ENCODE peak calls at places on chromosomes 13 and 19, in four cellular contexts. One of them, this sample, is unnamed.

GRCh38 chr13:99356216-99357089 is 49.3 kb upstream of the GPR183 start:
- DNase-seq in stimulated activated CD8-positive, alpha-beta memory T cell treated with anti-CD3 and anti-CD28 coated beads, Interleukin-7, amount 100 ng/mL, for 4 hours: no peak
- DNase-seq in progenitor cell of endocrine pancreas: no peak
- DNase-seq in activated CD4-positive, alpha-beta T cell treated with anti-CD3 and anti-CD28 coated beads, Interleukin-2, amount 50 U/mL, for 48 hours: no peak
- DNase-seq in this sample: peak

GRCh38 chr19:3547301-3547731 is 8.3 kb downstream of the TEKTIP1 start:
- DNase-seq in stimulated activated CD8-positive, alpha-beta memory T cell treated with anti-CD3 and anti-CD28 coated beads, Interleukin-7, amount 100 ng/mL, for 4 hours: no peak
- DNase-seq in progenitor cell of endocrine pancreas: no peak
- DNase-seq in activated CD4-positive, alpha-beta T cell treated with anti-CD3 and anti-CD28 coated beads, Interleukin-2, amount 50 U/mL, for 48 hours: peak
- DNase-seq in this sample: no peak

GRCh38 chr19:48630289-48631036 is 6.7 kb downstream of the DBP start:
- DNase-seq in stimulated activated CD8-positive, alpha-beta memory T cell treated with anti-CD3 and anti-CD28 coated beads, Interleukin-7, amount 100 ng/mL, for 4 hours: no peak
- DNase-seq in progenitor cell of endocrine pancreas: no peak
- DNase-seq in activated CD4-positive, alpha-beta T cell treated with anti-CD3 and anti-CD28 coated beads, Interleukin-2, amount 50 U/mL, for 48 hours: no peak
- DNase-seq in this sample: no peak

GRCh38 chr19:35518313-35518712 is 4.9 kb upstream of the DMKN start:
- DNase-seq in stimulated activated CD8-positive, alpha-beta memory T cell treated with anti-CD3 and anti-CD28 coated beads, Interleukin-7, amount 100 ng/mL, for 4 hours: no peak
- DNase-seq in progenitor cell of endocrine pancreas: no peak
- DNase-seq in activated CD4-positive, alpha-beta T cell treated with anti-CD3 and anti-CD28 coated beads, Interleukin-2, amount 50 U/mL, for 48 hours: no peak
- DNase-seq in this sample: no peak

GRCh38 chr13:89518289-89519077 is 1829.0 kb upstream of the MIR17HG start:
- DNase-seq in stimulated activated CD8-positive, alpha-beta memory T cell treated with anti-CD3 and anti-CD28 coated beads, Interleukin-7, amount 100 ng/mL, for 4 hours: no peak
- DNase-seq in progenitor cell of endocrine pancreas: no peak
- DNase-seq in activated CD4-positive, alpha-beta T cell treated with anti-CD3 and anti-CD28 coated beads, Interleukin-2, amount 50 U/mL, for 48 hours: no peak
- DNase-seq in this sample: no peak

GRCh38 chr19:45467456-45468158 is at the start of gene FOSB:
- DNase-seq in stimulated activated CD8-positive, alpha-beta memory T cell treated with anti-CD3 and anti-CD28 coated beads, Interleukin-7, amount 100 ng/mL, for 4 hours: peak
- DNase-seq in progenitor cell of endocrine pancreas: peak
- DNase-seq in activated CD4-positive, alpha-beta T cell treated with anti-CD3 and anti-CD28 coated beads, Interleukin-2, amount 50 U/mL, for 48 hours: peak
- DNase-seq in this sample: peak

GRCh38 chr19:34428549-34429285 is 536 bp downstream of the UBA2 start:
- DNase-seq in stimulated activated CD8-positive, alpha-beta memory T cell treated with anti-CD3 and anti-CD28 coated beads, Interleukin-7, amount 100 ng/mL, for 4 hours: no peak
- DNase-seq in progenitor cell of endocrine pancreas: no peak
- DNase-seq in activated CD4-positive, alpha-beta T cell treated with anti-CD3 and anti-CD28 coated beads, Interleukin-2, amount 50 U/mL, for 48 hours: no peak
- DNase-seq in this sample: peak

GRCh38 chr13:30870049-30870884 is 35.8 kb upstream of the MEDAG start:
- DNase-seq in stimulated activated CD8-positive, alpha-beta memory T cell treated with anti-CD3 and anti-CD28 coated beads, Interleukin-7, amount 100 ng/mL, for 4 hours: no peak
- DNase-seq in progenitor cell of endocrine pancreas: no peak
- DNase-seq in activated CD4-positive, alpha-beta T cell treated with anti-CD3 and anti-CD28 coated beads, Interleukin-2, amount 50 U/mL, for 48 hours: peak
- DNase-seq in this sample: no peak

GRCh38 chr19:3145909-3146676 is 10.3 kb downstream of the GNA15 start:
- DNase-seq in stimulated activated CD8-positive, alpha-beta memory T cell treated with anti-CD3 and anti-CD28 coated beads, Interleukin-7, amount 100 ng/mL, for 4 hours: no peak
- DNase-seq in progenitor cell of endocrine pancreas: no peak
- DNase-seq in activated CD4-positive, alpha-beta T cell treated with anti-CD3 and anti-CD28 coated beads, Interleukin-2, amount 50 U/mL, for 48 hours: no peak
- DNase-seq in this sample: no peak

GRCh38 chr19:52527954-52528326 is 472 bp downstream of the ZNF808 start:
- DNase-seq in stimulated activated CD8-positive, alpha-beta memory T cell treated with anti-CD3 and anti-CD28 coated beads, Interleukin-7, amount 100 ng/mL, for 4 hours: no peak
- DNase-seq in progenitor cell of endocrine pancreas: no peak
- DNase-seq in activated CD4-positive, alpha-beta T cell treated with anti-CD3 and anti-CD28 coated beads, Interleukin-2, amount 50 U/mL, for 48 hours: no peak
- DNase-seq in this sample: no peak

GRCh38 chr19:55244004-55244680 is 14.7 kb downstream of the PPP6R1 start:
- DNase-seq in stimulated activated CD8-positive, alpha-beta memory T cell treated with anti-CD3 and anti-CD28 coated beads, Interleukin-7, amount 100 ng/mL, for 4 hours: no peak
- DNase-seq in progenitor cell of endocrine pancreas: no peak
- DNase-seq in activated CD4-positive, alpha-beta T cell treated with anti-CD3 and anti-CD28 coated beads, Interleukin-2, amount 50 U/mL, for 48 hours: no peak
- DNase-seq in this sample: no peak

GRCh38 chr13:110546933-110547332 is 14.6 kb downstream of the RAB20 start:
- DNase-seq in stimulated activated CD8-positive, alpha-beta memory T cell treated with anti-CD3 and anti-CD28 coated beads, Interleukin-7, amount 100 ng/mL, for 4 hours: no peak
- DNase-seq in progenitor cell of endocrine pancreas: no peak
- DNase-seq in activated CD4-positive, alpha-beta T cell treated with anti-CD3 and anti-CD28 coated beads, Interleukin-2, amount 50 U/mL, for 48 hours: no peak
- DNase-seq in this sample: no peak

GRCh38 chr13:45385320-45385719 is 32.9 kb downstream of the SLC25A30 start:
- DNase-seq in stimulated activated CD8-positive, alpha-beta memory T cell treated with anti-CD3 and anti-CD28 coated beads, Interleukin-7, amount 100 ng/mL, for 4 hours: no peak
- DNase-seq in progenitor cell of endocrine pancreas: no peak
- DNase-seq in activated CD4-positive, alpha-beta T cell treated with anti-CD3 and anti-CD28 coated beads, Interleukin-2, amount 50 U/mL, for 48 hours: no peak
- DNase-seq in this sample: no peak

GRCh38 chr13:91817250-91817649 is 418.8 kb downstream of the GPC5 start:
- DNase-seq in stimulated activated CD8-positive, alpha-beta memory T cell treated with anti-CD3 and anti-CD28 coated beads, Interleukin-7, amount 100 ng/mL, for 4 hours: no peak
- DNase-seq in progenitor cell of endocrine pancreas: no peak
- DNase-seq in activated CD4-positive, alpha-beta T cell treated with anti-CD3 and anti-CD28 coated beads, Interleukin-2, amount 50 U/mL, for 48 hours: no peak
- DNase-seq in this sample: no peak

GRCh38 chr19:30093966-30094770 is 152.1 kb downstream of the URI1 start:
- DNase-seq in stimulated activated CD8-positive, alpha-beta memory T cell treated with anti-CD3 and anti-CD28 coated beads, Interleukin-7, amount 100 ng/mL, for 4 hours: no peak
- DNase-seq in progenitor cell of endocrine pancreas: no peak
- DNase-seq in activated CD4-positive, alpha-beta T cell treated with anti-CD3 and anti-CD28 coated beads, Interleukin-2, amount 50 U/mL, for 48 hours: no peak
- DNase-seq in this sample: no peak

GRCh38 chr13:98310485-98311199 is 133.6 kb upstream of the RNF113B start:
- DNase-seq in stimulated activated CD8-positive, alpha-beta memory T cell treated with anti-CD3 and anti-CD28 coated beads, Interleukin-7, amount 100 ng/mL, for 4 hours: no peak
- DNase-seq in progenitor cell of endocrine pancreas: no peak
- DNase-seq in activated CD4-positive, alpha-beta T cell treated with anti-CD3 and anti-CD28 coated beads, Interleukin-2, amount 50 U/mL, for 48 hours: no peak
- DNase-seq in this sample: no peak

GRCh38 chr19:16661480-16662034 is 618 bp downstream of the TMEM38A start:
- DNase-seq in stimulated activated CD8-positive, alpha-beta memory T cell treated with anti-CD3 and anti-CD28 coated beads, Interleukin-7, amount 100 ng/mL, for 4 hours: no peak
- DNase-seq in progenitor cell of endocrine pancreas: peak
- DNase-seq in activated CD4-positive, alpha-beta T cell treated with anti-CD3 and anti-CD28 coated beads, Interleukin-2, amount 50 U/mL, for 48 hours: no peak
- DNase-seq in this sample: peak

GRCh38 chr19:2653717-2654584 is 48.5 kb downstream of the GNG7 start:
- DNase-seq in stimulated activated CD8-positive, alpha-beta memory T cell treated with anti-CD3 and anti-CD28 coated beads, Interleukin-7, amount 100 ng/mL, for 4 hours: no peak
- DNase-seq in progenitor cell of endocrine pancreas: no peak
- DNase-seq in activated CD4-positive, alpha-beta T cell treated with anti-CD3 and anti-CD28 coated beads, Interleukin-2, amount 50 U/mL, for 48 hours: no peak
- DNase-seq in this sample: no peak

GRCh38 chr19:58328999-58329398 is 2.2 kb downstream of the ZSCAN22 start:
- DNase-seq in stimulated activated CD8-positive, alpha-beta memory T cell treated with anti-CD3 and anti-CD28 coated beads, Interleukin-7, amount 100 ng/mL, for 4 hours: no peak
- DNase-seq in progenitor cell of endocrine pancreas: peak
- DNase-seq in activated CD4-positive, alpha-beta T cell treated with anti-CD3 and anti-CD28 coated beads, Interleukin-2, amount 50 U/mL, for 48 hours: no peak
- DNase-seq in this sample: no peak

GRCh38 chr19:48997972-48998371 is 4.3 kb downstream of the RUVBL2 start:
- DNase-seq in stimulated activated CD8-positive, alpha-beta memory T cell treated with anti-CD3 and anti-CD28 coated beads, Interleukin-7, amount 100 ng/mL, for 4 hours: no peak
- DNase-seq in progenitor cell of endocrine pancreas: peak
- DNase-seq in activated CD4-positive, alpha-beta T cell treated with anti-CD3 and anti-CD28 coated beads, Interleukin-2, amount 50 U/mL, for 48 hours: peak
- DNase-seq in this sample: peak

GRCh38 chr19:48394331-48395169 is 1.1 kb downstream of the GRIN2D start:
- DNase-seq in stimulated activated CD8-positive, alpha-beta memory T cell treated with anti-CD3 and anti-CD28 coated beads, Interleukin-7, amount 100 ng/mL, for 4 hours: no peak
- DNase-seq in progenitor cell of endocrine pancreas: no peak
- DNase-seq in activated CD4-positive, alpha-beta T cell treated with anti-CD3 and anti-CD28 coated beads, Interleukin-2, amount 50 U/mL, for 48 hours: peak
- DNase-seq in this sample: no peak

GRCh38 chr13:52195052-52195837 is 35.8 kb upstream of the NEK3 start:
- DNase-seq in stimulated activated CD8-positive, alpha-beta memory T cell treated with anti-CD3 and anti-CD28 coated beads, Interleukin-7, amount 100 ng/mL, for 4 hours: peak
- DNase-seq in progenitor cell of endocrine pancreas: no peak
- DNase-seq in activated CD4-positive, alpha-beta T cell treated with anti-CD3 and anti-CD28 coated beads, Interleukin-2, amount 50 U/mL, for 48 hours: peak
- DNase-seq in this sample: no peak

GRCh38 chr19:18726417-18726767 is 42.9 kb downstream of the CRTC1 start:
- DNase-seq in stimulated activated CD8-positive, alpha-beta memory T cell treated with anti-CD3 and anti-CD28 coated beads, Interleukin-7, amount 100 ng/mL, for 4 hours: no peak
- DNase-seq in progenitor cell of endocrine pancreas: no peak
- DNase-seq in activated CD4-positive, alpha-beta T cell treated with anti-CD3 and anti-CD28 coated beads, Interleukin-2, amount 50 U/mL, for 48 hours: no peak
- DNase-seq in this sample: no peak

GRCh38 chr19:49119411-49120324 is at the start of gene PPFIA3:
- DNase-seq in stimulated activated CD8-positive, alpha-beta memory T cell treated with anti-CD3 and anti-CD28 coated beads, Interleukin-7, amount 100 ng/mL, for 4 hours: peak
- DNase-seq in progenitor cell of endocrine pancreas: peak
- DNase-seq in activated CD4-positive, alpha-beta T cell treated with anti-CD3 and anti-CD28 coated beads, Interleukin-2, amount 50 U/mL, for 48 hours: no peak
- DNase-seq in this sample: no peak

GRCh38 chr19:996051-996838 is 4.0 kb upstream of the GRIN3B start:
- DNase-seq in stimulated activated CD8-positive, alpha-beta memory T cell treated with anti-CD3 and anti-CD28 coated beads, Interleukin-7, amount 100 ng/mL, for 4 hours: peak
- DNase-seq in progenitor cell of endocrine pancreas: no peak
- DNase-seq in activated CD4-positive, alpha-beta T cell treated with anti-CD3 and anti-CD28 coated beads, Interleukin-2, amount 50 U/mL, for 48 hours: peak
- DNase-seq in this sample: peak

This sample was measured in KG1.